ENCODE peak calls at places on chromosomes 4 and X, in five cellular contexts. K is tibial nerve, I is trophoblast cell, T is mesendoderm, L is testis. E is an unnamed sample.

GRCh38 chr4:184275766-184276165 is 58.1 kb upstream of the ENPP6 start:
- DNase-seq in I (no peak), L (no peak), K (no peak), T (no peak), E (no peak)

GRCh38 chr4:173357939-173358338 is 12.8 kb upstream of the SAP30 start:
- DNase-seq in K (no peak), T (no peak), L (no peak), I (no peak), E (no peak)

GRCh38 chrX:112630187-112630586 is 49.6 kb downstream of the LHFPL1 start:
- DNase-seq in T (no peak), L (peak; percentile 13), K (no peak), I (no peak), E (no peak)

GRCh38 chr4:153116801-153117200 is 87.4 kb upstream of the TRIM2 start:
- DNase-seq in I (no peak), L (no peak), T (no peak), K (no peak), E (no peak)

GRCh38 chr4:85842540-85842939 is 367.6 kb downstream of the ARHGAP24 start:
- DNase-seq in I (no peak), K (peak; percentile 38), T (no peak), L (no peak), E (no peak)

GRCh38 chrX:41085105-41085882 is at the start of gene USP9X:
- DNase-seq in K (peak; percentile 75), T (peak; percentile 90), L (peak; percentile 89), I (peak; percentile 62), E (peak; percentile 91)

GRCh38 chrX:130296743-130297142 is 28.0 kb upstream of the ZNF280C start:
- DNase-seq in K (no peak), I (no peak), T (no peak), L (no peak), E (no peak)

GRCh38 chr4:7412586-7412975 is 22.1 kb downstream of the PSAPL1 start:
- DNase-seq in L (peak; percentile 5), I (no peak), T (no peak), K (no peak), E (peak; percentile 4)

GRCh38 chrX:65587616-65588526 is 53.3 kb upstream of the LAS1L start:
- DNase-seq in L (peak; percentile 77), I (no peak), K (peak; percentile 78), T (no peak), E (no peak)

GRCh38 chr4:187357861-187358260 is 634.2 kb upstream of the FAT1 start:
- DNase-seq in K (no peak), I (no peak), L (no peak), T (no peak), E (no peak)

GRCh38 chrX:21831496-21831895 is 7.9 kb upstream of the MBTPS2 start:
- DNase-seq in K (no peak), I (no peak), L (no peak), T (no peak), E (no peak)

GRCh38 chrX:29948653-29949052 is 266.7 kb upstream of the MAGEB2 start:
- DNase-seq in T (no peak), L (no peak), I (no peak), K (no peak), E (no peak)

GRCh38 chr4:8030121-8030781 is 90.6 kb upstream of the AFAP1 start:
- DNase-seq in L (no peak), K (no peak), T (no peak), I (no peak), E (no peak)

GRCh38 chr4:183806341-183806740 is 98.8 kb upstream of the STOX2 start:
- DNase-seq in L (no peak), T (no peak), I (no peak), K (no peak), E (no peak)

GRCh38 chrX:39729834-39730670 is 367.7 kb downstream of the BCOR start:
- DNase-seq in L (no peak), I (no peak), T (no peak), K (no peak), E (peak; percentile 93)

GRCh38 chrX:76148011-76148665 is 24.7 kb upstream of the PBDC1 start:
- DNase-seq in I (no peak), L (no peak), K (no peak), T (peak; percentile 21), E (no peak)

GRCh38 chrX:65034641-65035450 is 58.6 kb upstream of the ZC4H2 start:
- DNase-seq in K (peak; percentile 26), T (peak; percentile 92), I (no peak), L (peak; percentile 82), E (peak; percentile 87)

GRCh38 chr4:147846318-147847135 is 114.6 kb downstream of the ARHGAP10 start:
- DNase-seq in T (no peak), L (no peak), K (no peak), I (no peak), E (no peak)

GRCh38 chr4:151489462-151490203 is 80.7 kb downstream of the FHIP1A start:
- DNase-seq in L (no peak), T (peak; percentile 93), I (peak; percentile 9), K (no peak), E (peak; percentile 61)

GRCh38 chr4:39320381-39321115 is 45.6 kb downstream of the RFC1 start:
- DNase-seq in T (no peak), L (no peak), K (no peak), I (no peak), E (no peak)

GRCh38 chr4:138188406-138189084 is 53.6 kb downstream of the SLC7A11 start:
- DNase-seq in L (no peak), T (peak; percentile 65), K (no peak), I (no peak), E (no peak)

DNA sequence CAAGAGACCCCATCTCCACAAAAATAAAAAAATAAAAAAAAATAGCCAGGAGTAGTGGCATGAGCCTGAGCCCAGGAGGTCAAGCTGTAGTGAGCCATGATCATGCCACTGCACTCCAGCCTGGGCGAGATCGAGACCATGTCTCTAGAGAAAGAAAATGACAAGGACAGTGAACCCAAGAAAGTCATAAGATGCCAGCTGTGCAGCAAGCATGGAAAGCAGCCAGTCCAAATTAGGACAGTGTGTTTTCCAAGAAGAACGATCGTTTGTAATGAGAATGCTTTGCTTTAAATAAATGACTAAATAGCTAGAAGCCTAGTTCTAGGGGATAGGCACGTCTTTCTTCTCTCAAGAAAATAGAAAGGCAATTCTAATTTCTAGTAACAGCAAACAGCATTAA is 58.4 kb upstream of the MSANTD1 start:
- DNase-seq in L (no peak), I (no peak), T (no peak), K (no peak), E (no peak)
- H3K36me3 ChIP-seq in L (no peaks in the 10 kb centered on the region), I (peaks cover 34% of the 10 kb centered on the region), T (peaks cover 7% of the 10 kb centered on the region), K (peaks cover 9% of the 10 kb centered on the region), E (peaks cover 23% of the 10 kb centered on the region)

GRCh38 chr4:185411833-185412232 is 13.9 kb downstream of the UFSP2 start:
- DNase-seq in I (no peak), K (no peak), L (no peak), T (no peak), E (no peak)
- H3K36me3 ChIP-seq in I (peaks cover 7% of the 10 kb centered on the region), K (no peaks in the 10 kb centered on the region), L (no peaks in the 10 kb centered on the region), T (peaks cover 4% of the 10 kb centered on the region), E (peaks cover 24% of the 10 kb centered on the region)

DNA sequence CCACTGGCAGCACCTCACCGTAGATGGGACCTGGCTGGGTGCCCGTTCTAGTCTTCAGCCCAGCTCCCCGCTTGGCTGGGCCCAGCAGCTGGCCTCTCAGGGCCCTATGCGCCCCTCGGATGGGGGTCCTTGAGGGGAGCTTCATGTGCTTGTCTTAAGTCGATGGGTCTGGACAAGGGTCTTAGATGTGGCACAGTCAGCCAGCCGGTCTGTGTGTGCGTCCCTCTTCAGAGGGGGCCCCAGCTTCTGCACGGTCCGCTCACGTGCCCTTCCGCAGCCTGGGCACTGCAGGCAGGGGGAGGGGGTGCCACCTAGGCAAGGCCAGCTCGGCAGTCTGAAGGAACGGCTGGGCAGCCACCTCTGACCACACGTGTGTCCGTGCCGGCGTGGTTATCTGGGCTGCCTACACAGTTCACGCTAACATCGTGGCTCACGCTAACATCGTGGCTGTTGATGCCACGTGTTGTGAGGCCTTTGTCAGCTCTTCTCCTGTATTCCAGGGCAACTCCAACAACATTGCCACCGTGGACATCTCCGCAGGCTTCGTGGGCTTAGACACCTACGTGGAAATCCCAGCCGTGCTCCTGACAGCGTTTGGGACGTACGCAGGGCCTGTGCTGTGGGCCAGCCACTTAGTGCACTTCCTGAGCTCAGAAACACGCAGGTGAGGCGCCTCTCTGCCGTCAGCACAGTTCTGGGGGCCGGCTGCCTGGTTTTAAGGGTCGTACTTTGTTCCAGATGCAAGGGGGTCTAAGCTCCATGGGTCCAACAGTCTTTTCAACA is 34.5 kb downstream of the PIGG start:
- DNase-seq in K (no peak), T (no peak), L (no peak), I (no peak), E (no peak)
- H3K36me3 ChIP-seq in K (no peaks in the 10 kb centered on the region), T (peaks cover 1% of the 10 kb centered on the region), L (no peaks in the 10 kb centered on the region), I (peaks cover 83% of the 10 kb centered on the region), E (peaks cover 35% of the 10 kb centered on the region)

DNA sequence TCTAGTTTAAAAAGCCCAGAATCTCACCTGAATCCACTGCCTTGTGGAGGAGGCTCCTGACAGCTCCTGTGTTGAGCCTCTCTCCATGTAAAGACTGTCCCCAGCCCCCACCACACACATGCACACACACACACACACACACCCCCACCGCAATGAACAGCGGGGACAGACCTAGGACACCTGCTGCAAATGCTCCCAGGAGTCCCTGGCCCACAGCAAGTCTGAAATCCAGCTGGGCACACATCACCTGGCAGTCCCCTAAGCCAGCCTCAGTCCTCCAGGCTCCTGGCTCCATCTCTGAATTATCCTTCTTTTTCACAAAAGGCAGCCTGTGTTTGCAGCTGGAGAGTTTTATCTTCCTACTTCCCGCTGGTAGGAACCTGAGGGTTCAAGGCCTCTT is 6.6 kb upstream of the FAM53A start:
- DNase-seq in K (no peak), T (no peak), L (no peak), I (no peak), E (no peak)
- H3K36me3 ChIP-seq in K (peaks cover 4% of the 10 kb centered on the region), T (peaks cover 7% of the 10 kb centered on the region), L (no peaks in the 10 kb centered on the region), I (peaks cover 48% of the 10 kb centered on the region), E (peaks cover 49% of the 10 kb centered on the region)

DNA sequence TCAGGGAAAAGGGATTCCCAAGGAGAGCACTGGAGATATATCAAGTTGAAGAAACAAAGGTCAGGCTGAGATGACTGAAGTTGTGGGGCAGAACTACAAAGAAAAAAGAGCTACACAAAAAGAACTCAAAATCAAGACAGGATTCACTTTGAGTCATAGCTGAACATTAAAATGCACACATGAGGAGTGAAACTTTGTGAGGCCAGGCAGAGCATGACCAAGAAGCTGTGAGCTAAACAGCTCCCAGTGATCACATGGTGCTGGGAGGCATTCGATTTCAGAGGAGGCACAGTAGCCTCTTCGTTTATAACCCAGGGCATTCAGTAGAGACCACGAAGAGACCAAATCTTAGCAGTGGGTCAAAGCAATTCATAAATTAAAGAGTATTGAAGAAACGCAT is 145.3 kb downstream of the ATRX start:
- DNase-seq in K (no peak), I (no peak), L (no peak), T (no peak), E (no peak)
- H3K36me3 ChIP-seq in K (no peaks in the 10 kb centered on the region), I (peaks cover 5% of the 10 kb centered on the region), L (no peaks in the 10 kb centered on the region), T (no peaks in the 10 kb centered on the region), E (no peaks in the 10 kb centered on the region)

GRCh38 chr4:528835-529234 is 29.8 kb downstream of the PIGG start:
- DNase-seq in K (no peak), T (no peak), I (no peak), L (no peak), E (no peak)
- H3K36me3 ChIP-seq in K (no peaks in the 10 kb centered on the region), T (peaks cover 6% of the 10 kb centered on the region), I (peaks cover 81% of the 10 kb centered on the region), L (no peaks in the 10 kb centered on the region), E (peaks cover 47% of the 10 kb centered on the region)

E was measured in BE2C.